ENCODE peak calls at places on chromosomes 7 and 10, in five cellular contexts. One of them, this sample, is unnamed.

GRCh38 chr7:90411510-90411909 is 8.2 kb downstream of the CLDN12 start:
- DNase-seq in K562: no peak
- DNase-seq in A549: peak
- DNase-seq in HepG2: peak
- DNase-seq in GM12878: no peak
- DNase-seq in this sample: peak

GRCh38 chr7:157527686-157528085 is 190.9 kb downstream of the DNAJB6 start:
- DNase-seq in K562: no peak
- DNase-seq in A549: no peak
- DNase-seq in HepG2: no peak
- DNase-seq in GM12878: no peak
- DNase-seq in this sample: no peak

GRCh38 chr10:58621379-58622077 is 108.9 kb downstream of the BICC1 start:
- DNase-seq in K562: no peak
- DNase-seq in A549: no peak
- DNase-seq in HepG2: no peak
- DNase-seq in GM12878: no peak
- DNase-seq in this sample: no peak

GRCh38 chr7:127581716-127582115 is 3.7 kb downstream of the GCC1 start:
- DNase-seq in K562: no peak
- DNase-seq in A549: no peak
- DNase-seq in HepG2: no peak
- DNase-seq in GM12878: no peak
- DNase-seq in this sample: no peak

GRCh38 chr10:122468923-122469781 is 7.8 kb downstream of the HTRA1 start:
- DNase-seq in K562: no peak
- DNase-seq in A549: peak
- DNase-seq in HepG2: peak
- DNase-seq in GM12878: no peak
- DNase-seq in this sample: peak

GRCh38 chr7:74452748-74453320 is 872 bp upstream of the GTF2IRD1 start:
- DNase-seq in K562: peak
- DNase-seq in A549: no peak
- DNase-seq in HepG2: peak
- DNase-seq in GM12878: no peak
- DNase-seq in this sample: peak

GRCh38 chr7:17991866-17992648 is 35.6 kb downstream of the PRPS1L1 start:
- DNase-seq in K562: no peak
- DNase-seq in A549: no peak
- DNase-seq in HepG2: no peak
- DNase-seq in GM12878: no peak
- DNase-seq in this sample: no peak

GRCh38 chr10:12625393-12626023 is 276.2 kb downstream of the CAMK1D start:
- DNase-seq in K562: no peak
- DNase-seq in A549: no peak
- DNase-seq in HepG2: no peak
- DNase-seq in GM12878: no peak
- DNase-seq in this sample: no peak

GRCh38 chr10:77507313-77507712 is 130.3 kb downstream of the KCNMA1 start:
- DNase-seq in K562: no peak
- DNase-seq in A549: no peak
- DNase-seq in HepG2: no peak
- DNase-seq in GM12878: no peak
- DNase-seq in this sample: peak

GRCh38 chr7:155948845-155949244 is 136.6 kb upstream of the SHH start:
- DNase-seq in K562: no peak
- DNase-seq in A549: no peak
- DNase-seq in HepG2: no peak
- DNase-seq in GM12878: no peak
- DNase-seq in this sample: no peak

GRCh38 chr7:1597361-1597760 is 27.5 kb upstream of the PSMG3 start:
- DNase-seq in K562: no peak
- DNase-seq in A549: no peak
- DNase-seq in HepG2: no peak
- DNase-seq in GM12878: no peak
- DNase-seq in this sample: no peak

GRCh38 chr7:7159063-7159645 is 23.2 kb upstream of the C1GALT1 start:
- DNase-seq in K562: no peak
- DNase-seq in A549: no peak
- DNase-seq in HepG2: no peak
- DNase-seq in GM12878: no peak
- DNase-seq in this sample: peak

GRCh38 chr7:45116048-45116447 is 4.6 kb upstream of the TBRG4 start:
- DNase-seq in K562: no peak
- DNase-seq in A549: no peak
- DNase-seq in HepG2: no peak
- DNase-seq in GM12878: no peak
- DNase-seq in this sample: no peak

GRCh38 chr7:40403664-40404476 is 269.1 kb downstream of the SUGCT start:
- DNase-seq in K562: no peak
- DNase-seq in A549: no peak
- DNase-seq in HepG2: peak
- DNase-seq in GM12878: no peak
- DNase-seq in this sample: no peak

GRCh38 chr7:2247141-2247985 is 5.3 kb downstream of the NUDT1 start:
- DNase-seq in K562: peak
- DNase-seq in A549: no peak
- DNase-seq in HepG2: no peak
- DNase-seq in GM12878: no peak
- DNase-seq in this sample: peak

GRCh38 chr10:1359599-1359955 is 303.4 kb downstream of the WDR37 start:
- DNase-seq in K562: no peak
- DNase-seq in A549: no peak
- DNase-seq in HepG2: no peak
- DNase-seq in GM12878: no peak
- DNase-seq in this sample: no peak

GRCh38 chr7:11120675-11121220 is 147.1 kb downstream of the PHF14 start:
- DNase-seq in K562: no peak
- DNase-seq in A549: no peak
- DNase-seq in HepG2: no peak
- DNase-seq in GM12878: no peak
- DNase-seq in this sample: no peak

GRCh38 chr7:129401968-129402860 is 32.0 kb upstream of the STRIP2 start:
- DNase-seq in K562: no peak
- DNase-seq in A549: peak
- DNase-seq in HepG2: no peak
- DNase-seq in GM12878: peak
- DNase-seq in this sample: no peak

GRCh38 chr7:154505362-154505761 is 453.2 kb downstream of the DPP6 start:
- DNase-seq in K562: no peak
- DNase-seq in A549: no peak
- DNase-seq in HepG2: no peak
- DNase-seq in GM12878: no peak
- DNase-seq in this sample: no peak

GRCh38 chr10:125880719-125881118 is 373 bp downstream of the DHX32 start:
- DNase-seq in K562: no peak
- DNase-seq in A549: no peak
- DNase-seq in HepG2: no peak
- DNase-seq in GM12878: no peak
- DNase-seq in this sample: no peak

GRCh38 chr10:22693371-22693784 is 21.0 kb downstream of the PIP4K2A start:
- DNase-seq in K562: peak
- DNase-seq in A549: no peak
- DNase-seq in HepG2: no peak
- DNase-seq in GM12878: no peak
- DNase-seq in this sample: no peak

GRCh38 chr10:89378006-89378627 is at the start of gene IFIT1B:
- DNase-seq in K562: no peak
- DNase-seq in A549: no peak
- DNase-seq in HepG2: no peak
- DNase-seq in GM12878: no peak
- DNase-seq in this sample: no peak

DNA sequence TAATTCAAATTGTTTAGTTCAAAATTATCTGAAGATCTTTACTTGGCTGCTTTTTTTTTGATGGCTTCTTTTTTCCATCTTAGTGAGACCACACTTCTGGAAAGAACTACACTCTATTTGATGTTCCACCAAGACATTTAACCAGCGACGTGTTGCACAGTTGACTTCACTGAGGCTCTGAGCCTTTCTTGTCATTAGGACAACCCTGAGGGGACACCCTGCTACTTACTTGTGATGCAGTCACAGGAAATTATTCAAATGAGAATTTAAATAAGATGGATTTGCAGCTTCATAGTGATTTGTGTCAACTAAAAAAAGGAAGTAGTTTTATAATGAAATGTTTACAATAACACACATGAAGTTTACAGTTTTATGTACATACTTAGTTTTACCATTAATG is 25.6 kb upstream of the PIK3CG start:
- DNase-seq in K562: no peak
- DNase-seq in A549: no peak
- DNase-seq in HepG2: no peak
- DNase-seq in GM12878: no peak
- DNase-seq in this sample: no peak
- H3K4me2 ChIP-seq in K562: no peak
- H3K4me2 ChIP-seq in A549: no peak
- H3K4me2 ChIP-seq in HepG2: no peak
- H3K4me2 ChIP-seq in GM12878: no peak
- H3K4me2 ChIP-seq in this sample: no peak

DNA sequence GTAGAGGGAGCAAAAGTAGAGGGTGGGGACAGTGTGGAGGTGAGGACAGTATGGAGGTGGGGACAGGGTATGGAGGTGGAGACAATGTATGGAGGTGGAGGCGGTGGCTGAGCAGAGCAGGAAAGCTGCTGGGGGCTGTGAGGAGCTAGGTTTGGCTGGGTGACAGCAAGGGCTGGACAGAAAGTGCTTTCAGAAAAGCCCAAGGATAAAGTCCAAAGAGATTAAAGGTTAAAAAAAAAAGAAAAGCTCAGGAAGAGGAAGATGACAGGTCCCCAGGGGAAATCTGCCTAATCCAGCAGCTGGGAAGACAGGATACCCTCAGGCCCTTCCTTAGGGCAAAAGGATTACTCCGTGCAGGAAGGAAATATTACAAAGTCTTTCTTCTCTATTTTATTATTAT is 32.1 kb upstream of the PFKFB3 start:
- DNase-seq in K562: no peak
- DNase-seq in A549: no peak
- DNase-seq in HepG2: no peak
- DNase-seq in GM12878: no peak
- DNase-seq in this sample: peak
- TF ChIP-seq MYC in K562: no peak
- TF ChIP-seq MYC in A549: no peak
- TF ChIP-seq MYC in HepG2: no peak
- TF ChIP-seq MYC in GM12878: no peak
- TF ChIP-seq MYC in this sample: no peak

GRCh38 chr7:13017325-13017853 is 330.0 kb downstream of the ARL4A start:
- DNase-seq in K562: no peak
- DNase-seq in A549: peak
- DNase-seq in HepG2: peak
- DNase-seq in GM12878: no peak
- DNase-seq in this sample: peak
- H3K4me2 ChIP-seq in K562: no peak
- H3K4me2 ChIP-seq in A549: peak
- H3K4me2 ChIP-seq in HepG2: peak
- H3K4me2 ChIP-seq in GM12878: no peak
- H3K4me2 ChIP-seq in this sample: no peak

GRCh38 chr7:29779017-29779416 is 27.3 kb upstream of the WIPF3 start:
- DNase-seq in K562: no peak
- DNase-seq in A549: no peak
- DNase-seq in HepG2: no peak
- DNase-seq in GM12878: no peak
- DNase-seq in this sample: no peak
- TF ChIP-seq MYC in K562: no peak
- TF ChIP-seq MYC in A549: no peak
- TF ChIP-seq MYC in HepG2: no peak
- TF ChIP-seq MYC in GM12878: no peak
- TF ChIP-seq MYC in this sample: no peak